ENCODE peak calls at places on chromosomes 13 and 19, in eight cellular contexts. One of them, this sample, is unnamed.

GRCh38 chr19:13053761-13054604 is 48.7 kb downstream of the LYL1 start:
- DNase-seq in A549: no peak
- DNase-seq in spleen: no peak
- DNase-seq in Peyer's patch: peak
- DNase-seq in sigmoid colon: peak
- DNase-seq in testis: peak
- DNase-seq in adrenal gland: peak
- DNase-seq in heart left ventricle: peak
- DNase-seq in this sample: peak

GRCh38 chr13:48094404-48094780 is 512 bp downstream of the MED4 start:
- DNase-seq in Peyer's patch: peak
- DNase-seq in heart left ventricle: no peak
- DNase-seq in testis: no peak
- DNase-seq in adrenal gland: no peak
- DNase-seq in spleen: no peak
- DNase-seq in sigmoid colon: no peak
- DNase-seq in A549: no peak
- DNase-seq in this sample: no peak

GRCh38 chr19:4051175-4052101 is 15.3 kb downstream of the ZBTB7A start:
- DNase-seq in sigmoid colon: no peak
- DNase-seq in adrenal gland: peak
- DNase-seq in heart left ventricle: no peak
- DNase-seq in testis: no peak
- DNase-seq in Peyer's patch: peak
- DNase-seq in spleen: no peak
- DNase-seq in A549: no peak
- DNase-seq in this sample: peak

GRCh38 chr13:48317511-48317981 is 14.0 kb downstream of the RB1 start:
- DNase-seq in spleen: no peak
- DNase-seq in A549: no peak
- DNase-seq in adrenal gland: no peak
- DNase-seq in testis: no peak
- DNase-seq in heart left ventricle: no peak
- DNase-seq in sigmoid colon: peak
- DNase-seq in Peyer's patch: no peak
- DNase-seq in this sample: no peak

GRCh38 chr19:17473041-17473440 is 2.7 kb downstream of the SLC27A1 start:
- DNase-seq in testis: no peak
- DNase-seq in Peyer's patch: no peak
- DNase-seq in spleen: no peak
- DNase-seq in heart left ventricle: no peak
- DNase-seq in adrenal gland: peak
- DNase-seq in A549: no peak
- DNase-seq in sigmoid colon: no peak
- DNase-seq in this sample: no peak

GRCh38 chr19:38830039-38830733 is 1.4 kb downstream of the ECH1 start:
- DNase-seq in Peyer's patch: no peak
- DNase-seq in sigmoid colon: no peak
- DNase-seq in A549: no peak
- DNase-seq in spleen: no peak
- DNase-seq in adrenal gland: no peak
- DNase-seq in testis: no peak
- DNase-seq in heart left ventricle: no peak
- DNase-seq in this sample: no peak

GRCh38 chr13:114010401-114011101 is 36.7 kb upstream of the C13orf46 start:
- DNase-seq in A549: no peak
- DNase-seq in adrenal gland: no peak
- DNase-seq in heart left ventricle: peak
- DNase-seq in sigmoid colon: peak
- DNase-seq in testis: no peak
- DNase-seq in Peyer's patch: peak
- DNase-seq in spleen: no peak
- DNase-seq in this sample: peak

GRCh38 chr13:112715715-112716460 is 26.1 kb downstream of the ATP11A start:
- DNase-seq in Peyer's patch: peak
- DNase-seq in spleen: peak
- DNase-seq in heart left ventricle: peak
- DNase-seq in testis: no peak
- DNase-seq in adrenal gland: no peak
- DNase-seq in sigmoid colon: peak
- DNase-seq in A549: no peak
- DNase-seq in this sample: peak

GRCh38 chr19:43781630-43782310 is 997 bp upstream of the KCNN4 start:
- DNase-seq in adrenal gland: no peak
- DNase-seq in testis: no peak
- DNase-seq in heart left ventricle: no peak
- DNase-seq in A549: no peak
- DNase-seq in Peyer's patch: no peak
- DNase-seq in sigmoid colon: no peak
- DNase-seq in spleen: no peak
- DNase-seq in this sample: no peak

GRCh38 chr19:43779147-43779819 is 1.5 kb downstream of the KCNN4 start:
- DNase-seq in A549: no peak
- DNase-seq in adrenal gland: no peak
- DNase-seq in sigmoid colon: no peak
- DNase-seq in heart left ventricle: no peak
- DNase-seq in spleen: peak
- DNase-seq in testis: no peak
- DNase-seq in Peyer's patch: peak
- DNase-seq in this sample: no peak

GRCh38 chr19:43782311-43782660 is 1.5 kb upstream of the KCNN4 start:
- DNase-seq in heart left ventricle: no peak
- DNase-seq in sigmoid colon: no peak
- DNase-seq in testis: no peak
- DNase-seq in spleen: no peak
- DNase-seq in adrenal gland: no peak
- DNase-seq in Peyer's patch: no peak
- DNase-seq in A549: no peak
- DNase-seq in this sample: no peak

GRCh38 chr19:43779820-43780219 is 953 bp downstream of the KCNN4 start:
- DNase-seq in testis: no peak
- DNase-seq in adrenal gland: no peak
- DNase-seq in sigmoid colon: no peak
- DNase-seq in heart left ventricle: no peak
- DNase-seq in A549: peak
- DNase-seq in Peyer's patch: no peak
- DNase-seq in spleen: no peak
- DNase-seq in this sample: no peak

DNA sequence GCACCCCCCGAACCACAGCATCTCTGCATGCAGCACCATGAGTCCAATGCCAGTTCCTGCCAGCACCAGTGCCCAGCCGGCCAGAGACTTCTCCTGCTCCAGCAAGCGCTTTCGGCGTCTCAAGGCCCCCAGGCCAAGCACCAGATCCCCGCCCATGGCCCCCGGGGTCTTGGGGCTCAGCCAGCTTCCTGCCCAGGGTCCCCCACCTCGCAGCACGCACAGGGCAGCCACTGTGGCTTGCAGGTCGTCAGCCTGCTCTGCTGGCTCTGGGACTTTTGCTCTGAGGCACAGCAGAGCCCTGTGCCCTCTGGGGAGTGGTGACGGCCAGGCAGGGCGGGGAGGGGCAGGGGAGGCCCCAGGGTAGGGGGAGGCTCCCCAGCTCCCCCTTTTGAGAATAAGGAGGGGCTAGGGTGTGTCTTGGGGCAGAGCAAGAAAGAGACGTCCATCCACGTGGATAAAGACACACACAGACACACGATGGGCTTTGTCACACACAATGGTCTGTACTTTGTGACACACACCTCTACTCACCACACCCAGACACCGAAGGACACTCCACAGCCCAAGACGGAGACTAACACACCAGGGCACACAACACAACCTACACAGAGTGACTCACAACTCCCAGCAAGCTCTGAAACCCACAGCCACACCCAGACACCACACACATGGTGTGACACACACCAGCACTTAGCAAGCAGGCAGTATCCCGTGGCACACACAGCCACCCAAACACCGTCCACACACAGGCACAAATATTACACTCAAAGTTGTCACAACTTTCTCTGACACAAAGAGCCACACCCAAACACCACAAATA is at the start of gene KCNN4:
- DNase-seq in A549: peak
- DNase-seq in testis: no peak
- DNase-seq in adrenal gland: no peak
- DNase-seq in sigmoid colon: no peak
- DNase-seq in spleen: peak
- DNase-seq in Peyer's patch: peak
- DNase-seq in heart left ventricle: no peak
- DNase-seq in this sample: no peak
- H3K4me3 ChIP-seq in A549: peak
- H3K4me3 ChIP-seq in testis: no peak
- H3K4me3 ChIP-seq in adrenal gland: no peak
- H3K4me3 ChIP-seq in sigmoid colon: no peak
- H3K4me3 ChIP-seq in spleen: peak
- H3K4me3 ChIP-seq in Peyer's patch: peak
- H3K4me3 ChIP-seq in heart left ventricle: no peak
- H3K4me3 ChIP-seq in this sample: peak

DNA sequence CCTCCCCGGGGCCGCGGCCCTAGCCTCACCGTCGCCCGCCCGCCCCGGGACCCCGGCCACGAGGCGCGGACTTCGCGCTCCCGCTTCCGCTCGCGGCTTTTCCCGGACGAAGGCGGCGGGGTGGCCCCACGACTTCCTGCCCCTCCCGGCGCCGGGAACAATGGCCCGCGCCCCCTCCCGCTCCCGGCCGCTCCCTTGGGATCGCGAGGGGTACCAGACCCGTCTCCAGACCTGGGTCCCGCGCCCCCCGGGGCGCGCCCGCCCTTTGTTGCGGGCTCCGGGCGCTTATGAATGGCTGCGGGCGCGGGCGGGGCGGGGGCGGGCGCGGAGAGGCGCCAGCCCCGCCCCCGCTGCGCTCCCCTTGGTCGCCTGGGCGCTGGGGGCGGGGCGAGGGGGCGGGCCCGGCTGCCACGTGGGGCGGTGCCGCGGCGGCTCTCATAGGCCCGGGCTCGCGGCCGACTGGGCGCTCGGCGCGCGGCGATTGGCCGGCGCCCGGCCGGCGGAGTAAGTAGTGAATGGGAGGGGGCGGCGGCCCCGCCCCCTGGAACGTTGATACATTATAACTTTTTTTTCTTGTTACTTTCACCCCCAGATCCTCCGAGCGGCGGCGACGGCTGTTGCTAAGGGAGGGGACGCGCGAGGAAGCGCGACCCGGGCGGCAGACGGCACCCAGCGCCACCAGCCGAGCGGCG is 1.1 kb downstream of the MIDN start:
- DNase-seq in heart left ventricle: peak
- DNase-seq in sigmoid colon: peak
- DNase-seq in spleen: peak
- DNase-seq in A549: no peak
- DNase-seq in Peyer's patch: peak
- DNase-seq in testis: peak
- DNase-seq in adrenal gland: peak
- DNase-seq in this sample: peak
- TF ChIP-seq POLR2A in heart left ventricle: peak
- TF ChIP-seq POLR2A in sigmoid colon: peak
- TF ChIP-seq POLR2A in spleen: peak
- TF ChIP-seq POLR2A in A549: peak
- TF ChIP-seq POLR2A in Peyer's patch: peak
- TF ChIP-seq POLR2A in testis: peak
- TF ChIP-seq POLR2A in adrenal gland: peak
- TF ChIP-seq POLR2A in this sample: peak

GRCh38 chr19:7888826-7889217 is 512 bp downstream of the LRRC8E start:
- DNase-seq in Peyer's patch: no peak
- DNase-seq in heart left ventricle: no peak
- DNase-seq in A549: no peak
- DNase-seq in adrenal gland: no peak
- DNase-seq in testis: no peak
- DNase-seq in spleen: no peak
- DNase-seq in sigmoid colon: no peak
- DNase-seq in this sample: no peak

GRCh38 chr19:7885818-7886217 is 2.5 kb upstream of the LRRC8E start:
- DNase-seq in testis: no peak
- DNase-seq in Peyer's patch: no peak
- DNase-seq in sigmoid colon: no peak
- DNase-seq in spleen: no peak
- DNase-seq in heart left ventricle: no peak
- DNase-seq in adrenal gland: no peak
- DNase-seq in A549: no peak
- DNase-seq in this sample: no peak

GRCh38 chr19:7883796-7884570 is 4.3 kb upstream of the LRRC8E start:
- DNase-seq in testis: no peak
- DNase-seq in A549: no peak
- DNase-seq in heart left ventricle: no peak
- DNase-seq in sigmoid colon: no peak
- DNase-seq in adrenal gland: no peak
- DNase-seq in Peyer's patch: no peak
- DNase-seq in spleen: no peak
- DNase-seq in this sample: no peak

GRCh38 chr19:7888145-7888825 is at the start of gene LRRC8E:
- DNase-seq in sigmoid colon: no peak
- DNase-seq in adrenal gland: peak
- DNase-seq in Peyer's patch: peak
- DNase-seq in heart left ventricle: peak
- DNase-seq in spleen: no peak
- DNase-seq in testis: no peak
- DNase-seq in A549: peak
- DNase-seq in this sample: peak

DNA sequence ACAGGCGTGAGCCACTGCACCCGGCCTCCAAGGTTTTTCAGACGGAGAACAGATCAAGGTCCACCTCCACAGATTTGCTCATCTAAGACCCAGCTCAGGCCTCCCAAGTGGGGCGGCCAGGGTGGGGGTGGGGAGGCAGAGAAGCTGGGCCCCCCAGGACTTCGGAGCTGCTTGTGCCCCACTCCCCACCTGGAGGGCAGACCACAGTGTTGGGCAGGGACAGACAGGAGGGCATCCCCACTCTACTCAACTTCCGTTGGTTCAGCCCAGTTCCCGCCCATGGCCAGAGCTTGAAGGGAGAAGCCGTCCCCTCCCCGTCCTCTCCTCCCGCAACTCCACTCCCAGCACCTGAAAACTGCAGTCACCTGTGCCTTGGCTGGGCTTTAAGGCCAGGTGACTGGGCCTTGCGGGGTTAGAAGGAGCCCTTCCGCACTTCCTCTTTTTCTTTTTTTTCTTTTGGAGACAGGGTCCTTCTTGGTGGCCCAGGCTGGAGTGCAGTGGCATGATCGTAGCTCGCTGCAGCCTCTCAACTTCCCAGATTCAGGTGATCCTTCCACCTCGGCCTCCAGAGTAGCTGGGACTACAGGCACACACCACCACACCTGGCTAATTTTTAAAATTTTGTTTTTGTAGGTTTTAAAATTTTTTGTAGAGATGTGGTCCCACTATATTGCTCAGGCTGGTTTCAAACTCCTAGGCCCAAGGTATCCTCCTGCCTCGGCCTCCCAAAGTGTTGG is 734 bp upstream of the LRRC8E start:
- DNase-seq in adrenal gland: no peak
- DNase-seq in heart left ventricle: no peak
- DNase-seq in spleen: no peak
- DNase-seq in testis: no peak
- DNase-seq in sigmoid colon: no peak
- DNase-seq in A549: no peak
- DNase-seq in Peyer's patch: no peak
- DNase-seq in this sample: no peak
- H3K4me3 ChIP-seq in adrenal gland: no peak
- H3K4me3 ChIP-seq in heart left ventricle: no peak
- H3K4me3 ChIP-seq in spleen: no peak
- H3K4me3 ChIP-seq in testis: no peak
- H3K4me3 ChIP-seq in sigmoid colon: no peak
- H3K4me3 ChIP-seq in A549: peak
- H3K4me3 ChIP-seq in Peyer's patch: peak
- H3K4me3 ChIP-seq in this sample: peak

DNA sequence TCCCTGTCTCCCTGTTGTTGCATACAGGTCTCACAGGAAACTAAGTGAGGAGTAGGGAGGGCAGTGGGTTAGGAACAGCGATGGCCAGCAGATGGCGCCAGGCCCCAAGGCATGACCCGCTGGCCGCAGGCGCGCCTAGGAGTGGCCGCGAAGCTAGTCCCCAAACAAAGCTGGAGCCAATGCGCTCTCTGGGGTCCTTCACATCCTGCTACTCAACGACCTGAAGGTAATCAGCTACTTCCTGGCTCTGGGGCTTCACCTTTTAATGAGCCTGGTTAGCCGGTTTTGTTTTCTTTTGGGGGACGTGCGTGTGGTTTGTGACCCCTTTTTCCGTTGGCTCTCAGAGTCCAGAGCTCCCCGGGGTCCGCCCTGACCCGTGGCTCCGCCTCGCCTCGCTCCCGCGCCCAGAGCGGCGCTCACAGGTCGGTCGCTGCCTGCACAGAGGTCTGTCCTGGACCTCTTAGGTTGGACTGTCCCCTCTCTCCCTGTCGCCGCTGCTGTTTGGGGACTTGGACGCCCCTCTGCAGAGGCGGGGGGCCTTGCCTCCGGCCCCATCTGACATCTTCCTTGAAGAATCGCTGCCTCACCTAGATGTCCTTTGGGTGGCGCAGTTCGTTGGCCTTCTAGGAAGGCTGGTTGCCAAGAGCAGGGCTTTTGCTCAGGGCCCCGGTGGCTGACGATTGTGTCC is 62.2 kb upstream of the GTF3A start:
- DNase-seq in adrenal gland: peak
- DNase-seq in heart left ventricle: peak
- DNase-seq in testis: peak
- DNase-seq in spleen: peak
- DNase-seq in Peyer's patch: peak
- DNase-seq in sigmoid colon: peak
- DNase-seq in A549: peak
- DNase-seq in this sample: peak
- TF ChIP-seq POLR2A in adrenal gland: no peak
- TF ChIP-seq POLR2A in heart left ventricle: no peak
- TF ChIP-seq POLR2A in testis: no peak
- TF ChIP-seq POLR2A in spleen: no peak
- TF ChIP-seq POLR2A in Peyer's patch: no peak
- TF ChIP-seq POLR2A in sigmoid colon: no peak
- TF ChIP-seq POLR2A in A549: no peak
- TF ChIP-seq POLR2A in this sample: no peak